ENCODE peak calls at places on chromosome 13, in ten cellular contexts. A is NCI-H1092 treated with DMSO at 0.1 percent for 48 hours; W is left cardiac atrium; D is upper lobe of right lung; Z is neuronal stem cell; F is activated naive CD8-positive, alpha-beta T cell treated with anti-CD3 and anti-CD28 coated beads for 36 hours; T is skeletal muscle cell; K is neural progenitor cell; P is cardiac fibroblast; B is T-helper 17 cell. V is an unnamed sample.

GRCh38 chr13:38630780-38631179 is 56.1 kb upstream of the FREM2 start:
- DNase-seq in A (no peak), W (no peak), D (no peak), Z (no peak), F (no peak), T (peak), K (no peak), P (peak), B (no peak), V (no peak)

GRCh38 chr13:33284916-33285315 is 639 bp downstream of the STARD13 start:
- DNase-seq in A (no peak), W (no peak), D (no peak), Z (no peak), F (no peak), T (no peak), K (no peak), P (peak), B (no peak), V (no peak)

GRCh38 chr13:51251480-51251879 is 29.3 kb downstream of the FAM124A start:
- DNase-seq in A (no peak), W (no peak), D (no peak), Z (no peak), F (no peak), T (no peak), K (no peak), P (no peak), B (no peak), V (no peak)

GRCh38 chr13:112217431-112217830 is 150.5 kb downstream of the SOX1 start:
- DNase-seq in A (no peak), W (no peak), D (no peak), Z (no peak), F (no peak), T (no peak), K (no peak), P (no peak), B (no peak), V (no peak)

GRCh38 chr13:82654851-82655517 is 1227.3 kb downstream of the SLITRK1 start:
- DNase-seq in A (no peak), W (peak), D (peak), Z (no peak), F (no peak), T (no peak), K (no peak), P (peak), B (no peak), V (peak)

GRCh38 chr13:83929147-83929546 is 46.9 kb upstream of the SLITRK1 start:
- DNase-seq in A (no peak), W (no peak), D (no peak), Z (no peak), F (no peak), T (no peak), K (no peak), P (no peak), B (no peak), V (no peak)

GRCh38 chr13:111541752-111542529 is 221.5 kb downstream of the TEX29 start:
- DNase-seq in A (no peak), W (no peak), D (no peak), Z (no peak), F (no peak), T (no peak), K (no peak), P (no peak), B (no peak), V (no peak)

GRCh38 chr13:65387743-65388347 is 1842.3 kb downstream of the PCDH9 start:
- DNase-seq in A (no peak), W (no peak), D (no peak), Z (no peak), F (no peak), T (no peak), K (no peak), P (no peak), B (no peak), V (no peak)

GRCh38 chr13:93496985-93497673 is 270.5 kb downstream of the GPC6 start:
- DNase-seq in A (peak), W (no peak), D (no peak), Z (no peak), F (no peak), T (no peak), K (peak), P (no peak), B (no peak), V (no peak)

GRCh38 chr13:53242015-53242414 is 213.4 kb downstream of the OLFM4 start:
- DNase-seq in A (peak), W (no peak), D (no peak), Z (no peak), F (no peak), T (no peak), K (peak), P (no peak), B (no peak), V (no peak)

GRCh38 chr13:24381539-24382265 is 72.3 kb downstream of the C1QTNF9 start:
- DNase-seq in A (no peak), W (no peak), D (no peak), Z (no peak), F (peak), T (peak), K (peak), P (peak), B (no peak), V (no peak)

GRCh38 chr13:111911754-111912452 is 155.0 kb upstream of the SOX1 start:
- DNase-seq in A (peak), W (no peak), D (peak), Z (no peak), F (no peak), T (no peak), K (no peak), P (no peak), B (no peak), V (no peak)

GRCh38 chr13:46667687-46668281 is 114.8 kb downstream of the LRCH1 start:
- DNase-seq in A (no peak), W (no peak), D (no peak), Z (no peak), F (no peak), T (no peak), K (no peak), P (no peak), B (no peak), V (no peak)

GRCh38 chr13:74929436-74929835 is 552.5 kb downstream of the TBC1D4 start:
- DNase-seq in A (no peak), W (no peak), D (no peak), Z (no peak), F (no peak), T (no peak), K (no peak), P (peak), B (no peak), V (no peak)

GRCh38 chr13:114272977-114273376 is 8.4 kb upstream of the UPF3A start:
- DNase-seq in A (no peak), W (no peak), D (no peak), Z (no peak), F (no peak), T (no peak), K (no peak), P (no peak), B (no peak), V (no peak)

GRCh38 chr13:113360446-113360845 is 3.5 kb downstream of the GRTP1 start:
- DNase-seq in A (no peak), W (no peak), D (peak), Z (no peak), F (no peak), T (no peak), K (no peak), P (no peak), B (no peak), V (no peak)

GRCh38 chr13:113404723-113405471 is 41.0 kb upstream of the GRTP1 start:
- DNase-seq in A (no peak), W (no peak), D (peak), Z (no peak), F (no peak), T (no peak), K (no peak), P (no peak), B (no peak), V (no peak)

GRCh38 chr13:21321269-21321668 is 137.8 kb downstream of the ZDHHC20 start:
- DNase-seq in A (no peak), W (no peak), D (no peak), Z (no peak), F (no peak), T (no peak), K (no peak), P (no peak), B (no peak), V (no peak)

GRCh38 chr13:71320452-71320851 is 546.6 kb downstream of the DACH1 start:
- DNase-seq in A (no peak), W (no peak), D (no peak), Z (no peak), F (no peak), T (no peak), K (peak), P (peak), B (no peak), V (no peak)

GRCh38 chr13:23966691-23967615 is 69.7 kb upstream of the C1QTNF9B start:
- DNase-seq in A (no peak), W (no peak), D (no peak), Z (no peak), F (no peak), T (no peak), K (no peak), P (no peak), B (no peak), V (no peak)

GRCh38 chr13:51761638-51762350 is 42.2 kb downstream of the DHRS12 start:
- DNase-seq in A (no peak), W (peak), D (no peak), Z (no peak), F (no peak), T (no peak), K (no peak), P (peak), B (no peak), V (peak)

GRCh38 chr13:44463759-44464158 is 90.1 kb downstream of the SERP2 start:
- DNase-seq in A (no peak), W (no peak), D (no peak), Z (no peak), F (no peak), T (no peak), K (no peak), P (no peak), B (no peak), V (no peak)

GRCh38 chr13:99086869-99087129 is 108.9 kb upstream of the DOCK9 start:
- DNase-seq in A (no peak), W (peak), D (peak), Z (peak), F (peak), T (no peak), K (no peak), P (peak), B (peak), V (peak)

GRCh38 chr13:94454334-94454733 is 25.1 kb downstream of the DCT start:
- DNase-seq in A (no peak), W (no peak), D (no peak), Z (no peak), F (no peak), T (no peak), K (no peak), P (no peak), B (no peak), V (no peak)

V was measured in left ventricle myocardium inferior.